ENCODE peak calls at places on chromosomes 4 and X, in ten cellular contexts. X, F, T, P, C, Y, O, M, W and J are unnamed samples. For H3K36me3, the result is how much of the 10 kb centered on the place peaks cover.

GRCh38 chrX:148535639-148536038 is 35.2 kb downstream of the AFF2 start:
- DNase-seq in M (no peak), O (no peak), C (no peak), T (no peak), W (no peak), F (no peak), P (no peak), X (no peak), Y (no peak), J (no peak)

GRCh38 chr4:40720931-40721330 is 28.8 kb upstream of the NSUN7 start:
- DNase-seq in T (no peak), C (no peak), F (no peak), O (no peak), M (no peak), W (no peak), P (no peak), Y (no peak), X (no peak), J (no peak)

GRCh38 chr4:169659736-169660670 is 39.6 kb downstream of the CLCN3 start:
- DNase-seq in O (peak), F (peak), W (peak), P (peak), C (peak), Y (no peak), X (peak), T (no peak), M (peak), J (peak)

GRCh38 chr4:86556791-86557415 is 37.2 kb upstream of the PTPN13 start:
- DNase-seq in W (no peak), T (no peak), Y (no peak), P (no peak), X (no peak), O (no peak), F (no peak), C (no peak), M (no peak), J (no peak)

GRCh38 chrX:81729269-81729777 is 527.4 kb downstream of the SH3BGRL start:
- DNase-seq in P (no peak), F (no peak), T (no peak), W (no peak), Y (no peak), X (no peak), M (no peak), O (no peak), C (no peak), J (no peak)

GRCh38 chrX:14922437-14922836 is 49.2 kb downstream of the MOSPD2 start:
- DNase-seq in Y (no peak), F (no peak), X (no peak), O (no peak), P (peak), T (no peak), C (no peak), M (no peak), W (no peak), J (no peak)

GRCh38 chr4:169305651-169306050 is 34.9 kb upstream of the SH3RF1 start:
- DNase-seq in P (peak), F (no peak), Y (no peak), X (no peak), T (no peak), M (no peak), W (no peak), O (no peak), C (no peak), J (no peak)

GRCh38 chr4:86592553-86593249 is 1.4 kb upstream of the PTPN13 start:
- DNase-seq in W (no peak), Y (no peak), O (no peak), P (peak), F (no peak), X (no peak), M (no peak), C (no peak), T (no peak), J (no peak)

GRCh38 chrX:10011261-10011931 is 44.2 kb downstream of the CLDN34 start:
- DNase-seq in M (no peak), O (no peak), F (no peak), W (no peak), C (no peak), T (no peak), P (peak), Y (no peak), X (no peak), J (peak)

GRCh38 chrX:7925867-7926472 is 1.2 kb downstream of the PNPLA4 start:
- DNase-seq in W (peak), X (peak), M (no peak), T (no peak), F (peak), Y (peak), C (peak), O (peak), P (peak), J (peak)

GRCh38 chrX:68692651-68693050 is 45.2 kb downstream of the STARD8 start:
- DNase-seq in X (no peak), T (no peak), P (peak), W (no peak), C (no peak), O (no peak), M (no peak), F (no peak), Y (no peak), J (no peak)

GRCh38 chr4:10072420-10073017 is 44.1 kb downstream of the WDR1 start:
- DNase-seq in O (no peak), F (no peak), M (peak), C (no peak), Y (no peak), T (no peak), P (no peak), X (no peak), W (no peak), J (peak)

GRCh38 chr4:10075158-10075863 is 41.3 kb downstream of the WDR1 start:
- DNase-seq in F (no peak), T (no peak), X (no peak), M (peak), Y (peak), P (no peak), W (no peak), O (no peak), C (peak), J (peak)

GRCh38 chr4:10075953-10076391 is 40.6 kb downstream of the WDR1 start:
- DNase-seq in W (no peak), C (no peak), F (no peak), X (no peak), O (no peak), M (peak), T (no peak), P (no peak), Y (peak), J (peak)

GRCh38 chr4:10074767-10075105 is 41.9 kb downstream of the WDR1 start:
- DNase-seq in M (no peak), Y (peak), P (peak), T (no peak), F (peak), C (no peak), W (peak), X (no peak), O (no peak), J (peak)

GRCh38 chr4:10074076-10074766 is 42.4 kb downstream of the WDR1 start:
- DNase-seq in F (no peak), T (no peak), O (no peak), X (no peak), P (no peak), C (no peak), Y (no peak), M (no peak), W (no peak), J (no peak)
- H3K36me3 ChIP-seq in F (half or more), T (half or more), O (half or more), X (under half), P (half or more), C (under half), Y (half or more), M (half or more), W (under half), J (under half)

DNA sequence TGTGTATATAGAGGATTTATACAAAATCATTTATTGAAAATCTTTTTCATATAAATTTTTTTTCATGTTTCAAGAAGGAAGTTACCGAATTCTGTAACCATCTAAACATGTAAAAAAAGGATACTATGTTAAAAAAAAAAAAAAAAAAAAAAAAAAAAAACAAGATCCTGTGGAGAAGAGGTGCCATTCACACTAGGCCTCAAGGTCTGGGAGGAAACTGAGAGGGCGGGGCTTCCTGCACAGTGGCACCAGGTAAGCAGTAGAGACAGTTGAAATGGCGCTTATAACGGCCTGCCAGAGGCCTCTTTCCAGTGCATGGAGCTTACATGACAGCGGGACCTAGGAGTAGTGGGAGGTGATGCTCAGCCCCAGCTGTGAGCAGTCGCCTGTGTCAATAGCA is 17.5 kb downstream of the TRAPPC2 start:
- DNase-seq in Y (no peak), C (no peak), F (no peak), P (no peak), X (no peak), T (no peak), O (no peak), M (no peak), W (no peak), J (no peak)
- H3K36me3 ChIP-seq in Y (under half), C (under half), F (half or more), P (under half), X (under half), T (half or more), O (under half), M (under half), W (under half), J (under half)

GRCh38 chr4:113455081-113455480 is 306.5 kb downstream of the CAMK2D start:
- DNase-seq in M (no peak), T (no peak), C (no peak), Y (no peak), X (no peak), F (no peak), P (no peak), W (no peak), O (no peak), J (no peak)
- H3K36me3 ChIP-seq in M (under half), T (under half), C (under half), Y (under half), X (under half), F (half or more), P (under half), W (under half), O (under half), J (under half)

DNA sequence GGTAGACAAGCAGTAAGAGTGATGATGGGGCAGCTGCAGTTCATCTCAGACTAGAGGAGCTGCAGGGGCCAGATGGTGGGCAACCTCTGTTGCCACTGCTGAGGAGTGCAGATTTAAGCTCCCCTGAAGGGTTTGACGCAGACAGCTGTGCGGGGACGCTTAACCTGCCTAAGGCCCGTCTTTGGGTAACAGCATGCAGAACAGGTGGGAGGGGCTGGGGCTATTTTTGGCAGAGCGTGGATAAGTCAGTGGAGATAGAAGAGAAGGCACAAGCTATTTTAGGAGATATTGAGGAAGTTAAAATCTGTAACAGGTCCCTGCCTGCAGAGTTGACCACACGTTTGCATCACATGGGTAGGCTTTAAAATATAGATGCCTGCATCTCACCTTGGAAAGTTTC is 10.5 kb downstream of the CD99 start:
- DNase-seq in F (peak), X (no peak), M (no peak), O (no peak), T (no peak), P (no peak), Y (peak), C (no peak), W (no peak), J (no peak)
- H3K36me3 ChIP-seq in F (under half), X (under half), M (under half), O (under half), T (under half), P (under half), Y (under half), C (under half), W (under half), J (under half)

DNA sequence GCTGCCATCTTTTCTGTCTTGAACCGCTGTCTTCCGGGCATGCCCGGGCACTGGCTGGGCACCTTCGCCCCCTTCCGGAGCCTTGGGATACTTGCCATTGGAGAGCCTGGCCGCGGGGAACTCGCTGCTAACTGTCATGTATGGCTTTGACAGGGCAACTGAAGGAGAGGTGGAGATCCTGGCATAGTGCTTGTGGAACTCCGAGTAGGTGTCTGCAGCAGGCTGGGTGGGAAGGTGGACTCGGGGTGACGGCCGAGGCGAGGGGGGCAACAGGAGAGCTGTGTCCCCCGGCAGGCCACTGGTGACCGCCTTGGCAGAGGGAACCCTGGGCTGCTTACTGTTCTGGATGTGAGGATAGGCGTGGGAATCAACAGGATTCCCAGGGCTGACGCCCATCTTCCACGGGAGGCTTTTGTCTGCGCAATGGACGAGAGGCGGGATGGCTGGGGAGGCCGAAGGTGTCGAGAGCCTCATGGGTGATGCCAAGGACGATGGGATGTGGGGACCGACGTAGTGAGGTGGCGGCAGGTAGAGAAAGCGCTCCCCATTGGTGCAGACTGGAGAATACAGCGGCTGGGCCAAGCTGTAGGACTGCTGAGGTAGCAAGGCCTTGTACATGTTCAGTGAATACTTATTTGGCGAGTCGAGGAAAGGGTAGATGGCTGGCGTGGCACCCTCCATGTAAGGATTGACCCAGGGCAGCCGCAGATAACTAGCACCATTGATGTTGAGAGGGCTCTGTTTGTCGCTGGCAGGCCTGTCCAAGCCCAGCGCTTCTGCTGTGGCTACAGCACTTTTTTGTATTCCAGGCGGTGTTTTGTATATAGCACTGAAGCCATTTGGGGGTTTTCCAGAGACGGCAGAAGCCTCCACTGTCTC is 23.4 kb downstream of the BCOR start:
- DNase-seq in Y (no peak), M (no peak), T (no peak), C (no peak), W (no peak), P (no peak), O (no peak), F (no peak), X (no peak), J (no peak)
- H3K36me3 ChIP-seq in Y (under half), M (under half), T (under half), C (under half), W (under half), P (under half), O (under half), F (half or more), X (under half), J (under half)

DNA sequence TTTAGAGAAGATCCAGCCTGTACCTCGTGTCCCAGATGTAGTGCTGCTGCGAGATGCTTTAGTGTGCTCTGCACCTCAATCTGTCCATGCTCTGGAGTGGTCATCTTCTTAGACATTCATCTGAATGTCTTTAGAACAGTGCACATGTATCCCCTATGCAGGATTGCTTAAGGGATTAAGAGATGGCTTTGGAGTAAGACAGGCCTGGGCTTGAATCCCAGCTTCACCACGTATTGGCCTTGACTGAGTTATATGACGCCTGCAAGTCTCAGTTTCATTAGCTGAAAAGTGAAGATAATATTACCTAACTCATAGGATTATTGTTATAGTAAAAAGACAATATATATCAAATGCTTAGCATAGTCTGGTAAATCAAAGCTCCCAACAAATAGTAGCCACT is 98.3 kb downstream of the NFKB1 start:
- DNase-seq in Y (no peak), M (no peak), T (no peak), X (no peak), C (no peak), F (no peak), W (no peak), P (no peak), O (no peak), J (no peak)
- H3K36me3 ChIP-seq in Y (half or more), M (half or more), T (half or more), X (under half), C (under half), F (half or more), W (under half), P (under half), O (under half), J (under half)

GRCh38 chr4:153542131-153542530 is 76.0 kb downstream of the TMEM131L start:
- DNase-seq in C (no peak), W (no peak), M (no peak), T (no peak), Y (no peak), O (no peak), P (no peak), X (no peak), F (no peak), J (no peak)
- H3K36me3 ChIP-seq in C (under half), W (under half), M (under half), T (under half), Y (under half), O (under half), P (under half), X (under half), F (half or more), J (under half)

GRCh38 chr4:75980576-75980975 is 10.2 kb downstream of the SDAD1 start:
- DNase-seq in M (no peak), P (no peak), X (no peak), W (no peak), Y (no peak), T (no peak), C (no peak), F (no peak), O (no peak), J (no peak)

GRCh38 chr4:75973770-75974169 is 17.0 kb downstream of the SDAD1 start:
- DNase-seq in O (no peak), F (no peak), X (no peak), P (no peak), Y (no peak), C (no peak), T (no peak), M (no peak), W (no peak), J (no peak)

DNA sequence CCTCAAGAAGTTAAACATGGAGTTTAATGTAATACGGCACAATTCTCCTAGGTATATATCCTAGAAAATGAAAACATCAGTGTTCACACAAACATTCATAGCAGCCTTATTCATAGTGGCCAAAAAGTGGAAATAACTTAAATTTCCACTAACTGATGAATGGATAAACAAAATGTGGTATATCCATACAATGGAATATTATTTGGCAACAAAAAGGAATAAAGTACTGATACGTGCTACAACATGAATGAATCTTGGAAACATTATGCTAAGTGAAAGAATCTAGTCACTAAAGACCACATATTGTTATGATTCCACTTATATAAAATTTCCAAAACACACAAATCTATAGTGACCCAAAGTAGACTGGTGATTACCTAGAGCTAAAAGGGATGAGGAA is 14.6 kb downstream of the SDAD1 start:
- DNase-seq in F (no peak), O (no peak), M (no peak), P (no peak), C (no peak), T (no peak), X (no peak), W (no peak), Y (no peak), J (no peak)
- H3K36me3 ChIP-seq in F (half or more), O (under half), M (half or more), P (under half), C (under half), T (half or more), X (under half), W (under half), Y (half or more), J (under half)

GRCh38 chr4:7006411-7006810 is 36.8 kb upstream of the TADA2B start:
- DNase-seq in O (no peak), Y (no peak), X (no peak), W (no peak), T (no peak), M (no peak), P (no peak), C (no peak), F (no peak), J (no peak)
- H3K36me3 ChIP-seq in O (half or more), Y (half or more), X (under half), W (under half), T (half or more), M (half or more), P (under half), C (under half), F (half or more), J (under half)